ENCODE peak calls at places on chromosomes 3 and 15, in six cellular contexts. C, Q, R, D, O and M are unnamed samples.

GRCh38 chr3:153621988-153622387 is 460.0 kb downstream of the RAP2B start:
- DNase-seq in C (no peak), Q (no peak), R (no peak), D (peak), O (no peak), M (no peak)

GRCh38 chr3:111807826-111808225 is 51.2 kb upstream of the PHLDB2 start:
- DNase-seq in C (no peak), Q (no peak), R (no peak), D (no peak), O (no peak), M (no peak)

GRCh38 chr15:98611808-98612207 is 36.5 kb upstream of the IGF1R start:
- DNase-seq in C (no peak), Q (peak), R (no peak), D (no peak), O (no peak), M (no peak)

GRCh38 chr15:26453914-26454313 is 319.0 kb downstream of the GABRB3 start:
- DNase-seq in C (no peak), Q (no peak), R (no peak), D (no peak), O (no peak), M (no peak)

GRCh38 chr3:150761831-150762661 is 923 bp downstream of the SIAH2 start:
- DNase-seq in C (peak), Q (peak), R (no peak), D (peak), O (peak), M (no peak)

GRCh38 chr3:31533169-31533870 is 595 bp downstream of the STT3B start:
- DNase-seq in C (peak), Q (peak), R (no peak), D (peak), O (peak), M (no peak)

GRCh38 chr15:74365619-74366445 is 1.6 kb downstream of the CYP11A1 start:
- DNase-seq in C (peak), Q (no peak), R (no peak), D (peak), O (no peak), M (no peak)

GRCh38 chr3:126370055-126370454 is 12.8 kb upstream of the KLF15 start:
- DNase-seq in C (no peak), Q (no peak), R (no peak), D (no peak), O (no peak), M (no peak)

GRCh38 chr3:47556351-47556750 is 22.3 kb downstream of the CSPG5 start:
- DNase-seq in C (no peak), Q (no peak), R (no peak), D (no peak), O (no peak), M (no peak)

GRCh38 chr3:126124148-126124868 is 40.4 kb upstream of the SLC41A3 start:
- DNase-seq in C (peak), Q (no peak), R (no peak), D (no peak), O (no peak), M (no peak)

GRCh38 chr3:99515-99914 is 97.0 kb upstream of the CHL1 start:
- DNase-seq in C (no peak), Q (no peak), R (no peak), D (no peak), O (no peak), M (no peak)

GRCh38 chr3:98961161-98962155 is 60.0 kb upstream of the DCBLD2 start:
- DNase-seq in C (no peak), Q (no peak), R (no peak), D (no peak), O (peak), M (no peak)

GRCh38 chr3:196931828-196932587 is 10.3 kb downstream of the NCBP2 start:
- DNase-seq in C (no peak), Q (no peak), R (no peak), D (no peak), O (no peak), M (no peak)

GRCh38 chr3:157857461-157857860 is 248.8 kb downstream of the SHOX2 start:
- DNase-seq in C (no peak), Q (no peak), R (no peak), D (no peak), O (no peak), M (no peak)

GRCh38 chr3:52596658-52597265 is 60.4 kb downstream of the UQCC5 start:
- DNase-seq in C (no peak), Q (no peak), R (no peak), D (no peak), O (no peak), M (no peak)

GRCh38 chr3:176362191-176362731 is 835.0 kb downstream of the TBL1XR1 start:
- DNase-seq in C (no peak), Q (no peak), R (no peak), D (no peak), O (no peak), M (no peak)

GRCh38 chr3:197722734-197723133 is 14.0 kb downstream of the RUBCN start:
- DNase-seq in C (no peak), Q (no peak), R (no peak), D (no peak), O (no peak), M (no peak)

GRCh38 chr3:11170052-11170770 is 15.9 kb downstream of the HRH1 start:
- DNase-seq in C (no peak), Q (no peak), R (no peak), D (no peak), O (no peak), M (no peak)

GRCh38 chr15:88646951-88647350 is 8.1 kb downstream of the ISG20 start:
- DNase-seq in C (no peak), Q (no peak), R (no peak), D (no peak), O (no peak), M (no peak)

GRCh38 chr3:197368821-197369220 is 70.4 kb upstream of the DLG1 start:
- DNase-seq in C (no peak), Q (no peak), R (no peak), D (no peak), O (no peak), M (no peak)

GRCh38 chr15:38614621-38615020 is 50.0 kb upstream of the RASGRP1 start:
- DNase-seq in C (no peak), Q (no peak), R (no peak), D (no peak), O (no peak), M (no peak)

GRCh38 chr15:31435891-31436628 is 109.4 kb downstream of the KLF13 start:
- DNase-seq in C (no peak), Q (no peak), R (no peak), D (no peak), O (peak), M (no peak)

GRCh38 chr3:71018794-71019193 is 564.7 kb downstream of the FOXP1 start:
- DNase-seq in C (no peak), Q (no peak), R (no peak), D (no peak), O (no peak), M (no peak)
- H3K27ac ChIP-seq in C (no peak), Q (no peak), R (no peak), D (no peak), O (no peak), M (no peak)

DNA sequence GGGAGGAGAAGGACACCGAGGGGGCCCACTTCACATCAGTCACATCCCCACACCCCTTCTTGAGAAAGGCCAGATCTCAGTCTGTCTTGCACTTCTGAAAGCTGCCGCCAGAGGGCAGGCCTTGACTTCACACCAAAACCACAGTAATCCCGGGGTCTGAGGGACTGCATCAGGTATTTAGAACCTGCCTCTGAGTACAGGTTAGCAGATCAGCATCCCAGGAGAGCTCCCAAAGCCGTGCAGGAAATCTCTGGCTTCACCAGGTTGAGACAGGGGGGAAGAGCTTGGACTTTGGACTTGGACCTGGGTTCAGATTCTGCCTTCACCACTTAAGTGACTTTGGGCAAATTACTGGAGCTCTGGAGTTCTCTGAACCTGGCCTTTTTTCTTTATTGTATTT is 50.3 kb downstream of the LHFPL4 start:
- DNase-seq in C (peak), Q (peak), R (peak), D (peak), O (peak), M (peak)
- TF ChIP-seq CTCF in C (peak), Q (peak), R (peak), D (peak), O (peak), M (peak)

GRCh38 chr3:142213298-142213697 is 12.1 kb downstream of the GK5 start:
- DNase-seq in C (no peak), Q (no peak), R (no peak), D (no peak), O (no peak), M (no peak)
- H3K27ac ChIP-seq in C (no peak), Q (no peak), R (no peak), D (no peak), O (no peak), M (no peak)

DNA sequence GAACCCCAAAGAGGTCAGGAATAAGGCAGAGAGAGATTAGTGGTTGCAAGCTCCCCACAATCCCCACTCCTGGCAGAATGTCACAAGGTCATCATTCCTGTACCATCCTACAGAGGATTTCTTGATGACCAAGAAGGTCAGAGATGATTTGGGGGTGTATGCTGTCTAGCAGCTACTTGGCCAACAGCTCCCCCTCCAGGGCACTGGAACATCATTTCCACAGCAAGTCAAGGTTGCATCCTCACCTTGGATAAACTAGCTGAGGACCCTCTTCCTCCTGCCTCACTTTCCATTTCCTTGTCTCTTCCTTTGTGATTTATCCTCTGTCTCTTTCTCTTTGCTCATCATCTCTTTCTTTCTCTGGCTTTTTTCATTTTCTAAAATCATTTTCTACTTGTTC is 106.3 kb downstream of the PROS1 start:
- DNase-seq in C (no peak), Q (no peak), R (no peak), D (no peak), O (no peak), M (no peak)
- TF ChIP-seq CTCF in C (no peak), Q (no peak), R (peak), D (no peak), O (peak), M (peak)